ENCODE peak calls at places on chromosomes 12 and 14, in six cellular contexts. P, T, S, X, V and J are unnamed samples.

GRCh38 chr12:64352181-64352580 is 38.4 kb downstream of the C12orf56 start:
- DNase-seq in P (no peak), T (no peak), S (no peak), X (no peak), V (peak), J (no peak)

GRCh38 chr12:104220931-104221330 is 5.4 kb downstream of the TXNRD1 start:
- DNase-seq in P (no peak), T (no peak), S (no peak), X (no peak), V (no peak), J (no peak)

GRCh38 chr12:107379852-107380567 is 286.7 kb upstream of the CRY1 start:
- DNase-seq in P (no peak), T (no peak), S (peak), X (no peak), V (peak), J (peak)

GRCh38 chr12:6494351-6494743 is 445 bp downstream of the NCAPD2 start:
- DNase-seq in P (no peak), T (no peak), S (no peak), X (no peak), V (no peak), J (no peak)

GRCh38 chr12:78963439-78964222 is 99.1 kb downstream of the SYT1 start:
- DNase-seq in P (no peak), T (no peak), S (no peak), X (no peak), V (no peak), J (no peak)

GRCh38 chr14:90184571-90185266 is 71.6 kb upstream of the PSMC1 start:
- DNase-seq in P (peak), T (no peak), S (no peak), X (no peak), V (no peak), J (no peak)

GRCh38 chr14:45810152-45810872 is 557.3 kb upstream of the MIS18BP1 start:
- DNase-seq in P (peak), T (no peak), S (peak), X (no peak), V (no peak), J (no peak)

GRCh38 chr12:2319136-2319535 is 266.3 kb downstream of the CACNA1C start:
- DNase-seq in P (no peak), T (no peak), S (no peak), X (no peak), V (no peak), J (no peak)

GRCh38 chr12:10113920-10114319 is 15.1 kb upstream of the CLEC1A start:
- DNase-seq in P (no peak), T (no peak), S (no peak), X (no peak), V (no peak), J (no peak)

GRCh38 chr12:55847603-55848329 is 5.0 kb upstream of the MMP19 start:
- DNase-seq in P (no peak), T (peak), S (peak), X (peak), V (peak), J (peak)

GRCh38 chr14:88496414-88496813 is 58.4 kb downstream of the PTPN21 start:
- DNase-seq in P (no peak), T (no peak), S (no peak), X (no peak), V (no peak), J (no peak)

GRCh38 chr12:102702447-102703114 is 214.5 kb downstream of the PAH start:
- DNase-seq in P (peak), T (no peak), S (no peak), X (no peak), V (peak), J (peak)

GRCh38 chr12:6452908-6453630 is 1.2 kb downstream of the TAPBPL start:
- DNase-seq in P (no peak), T (peak), S (peak), X (peak), V (no peak), J (no peak)

GRCh38 chr14:54647378-54647777 is 80.5 kb downstream of the SAMD4A start:
- DNase-seq in P (no peak), T (no peak), S (no peak), X (no peak), V (no peak), J (peak)

GRCh38 chr14:75371297-75371696 is 56.5 kb upstream of the JDP2 start:
- DNase-seq in P (no peak), T (no peak), S (no peak), X (no peak), V (no peak), J (no peak)

GRCh38 chr12:67208326-67209067 is 60.7 kb upstream of the CAND1 start:
- DNase-seq in P (peak), T (no peak), S (no peak), X (no peak), V (no peak), J (no peak)

GRCh38 chr14:54606178-54606577 is 39.2 kb downstream of the SAMD4A start:
- DNase-seq in P (peak), T (no peak), S (no peak), X (no peak), V (no peak), J (no peak)

GRCh38 chr14:76887196-76887595 is 61.0 kb downstream of the LRRC74A start:
- DNase-seq in P (no peak), T (no peak), S (no peak), X (no peak), V (no peak), J (no peak)

GRCh38 chr14:36660736-36661505 is 739 bp upstream of the PAX9 start:
- DNase-seq in P (no peak), T (no peak), S (no peak), X (peak), V (no peak), J (no peak)

GRCh38 chr12:32983968-32984367 is 87.4 kb upstream of the PKP2 start:
- DNase-seq in P (peak), T (no peak), S (no peak), X (no peak), V (no peak), J (no peak)

GRCh38 chr12:104479141-104479662 is 22.5 kb downstream of the CHST11 start:
- DNase-seq in P (no peak), T (no peak), S (no peak), X (no peak), V (no peak), J (no peak)

GRCh38 chr14:81435578-81436295 is 35.6 kb upstream of the STON2 start:
- DNase-seq in P (peak), T (peak), S (peak), X (peak), V (peak), J (peak)

GRCh38 chr14:70292716-70293115 is 66.8 kb downstream of the COX16 start:
- DNase-seq in P (no peak), T (no peak), S (no peak), X (no peak), V (no peak), J (no peak)

GRCh38 chr12:47422656-47423055 is 283.2 kb downstream of the RPAP3 start:
- DNase-seq in P (no peak), T (no peak), S (no peak), X (no peak), V (no peak), J (no peak)

GRCh38 chr12:54147186-54147585 is 41.6 kb downstream of the SMUG1 start:
- DNase-seq in P (no peak), T (peak), S (no peak), X (peak), V (no peak), J (no peak)

GRCh38 chr14:37620856-37621255 is 25.4 kb downstream of the TTC6 start:
- DNase-seq in P (no peak), T (no peak), S (no peak), X (no peak), V (no peak), J (no peak)

GRCh38 chr14:34496007-34496678 is 34.1 kb upstream of the SPTSSA start:
- DNase-seq in P (no peak), T (no peak), S (no peak), X (no peak), V (no peak), J (no peak)
- H3K27ac ChIP-seq in P (no peak), T (peak), S (peak), X (no peak), V (peak), J (peak)

GRCh38 chr12:561908-562593 is 101.2 kb downstream of the NINJ2 start:
- DNase-seq in P (no peak), T (peak), S (no peak), X (no peak), V (no peak), J (no peak)
- H3K27ac ChIP-seq in P (no peak), T (peak), S (no peak), X (no peak), V (no peak), J (no peak)

DNA sequence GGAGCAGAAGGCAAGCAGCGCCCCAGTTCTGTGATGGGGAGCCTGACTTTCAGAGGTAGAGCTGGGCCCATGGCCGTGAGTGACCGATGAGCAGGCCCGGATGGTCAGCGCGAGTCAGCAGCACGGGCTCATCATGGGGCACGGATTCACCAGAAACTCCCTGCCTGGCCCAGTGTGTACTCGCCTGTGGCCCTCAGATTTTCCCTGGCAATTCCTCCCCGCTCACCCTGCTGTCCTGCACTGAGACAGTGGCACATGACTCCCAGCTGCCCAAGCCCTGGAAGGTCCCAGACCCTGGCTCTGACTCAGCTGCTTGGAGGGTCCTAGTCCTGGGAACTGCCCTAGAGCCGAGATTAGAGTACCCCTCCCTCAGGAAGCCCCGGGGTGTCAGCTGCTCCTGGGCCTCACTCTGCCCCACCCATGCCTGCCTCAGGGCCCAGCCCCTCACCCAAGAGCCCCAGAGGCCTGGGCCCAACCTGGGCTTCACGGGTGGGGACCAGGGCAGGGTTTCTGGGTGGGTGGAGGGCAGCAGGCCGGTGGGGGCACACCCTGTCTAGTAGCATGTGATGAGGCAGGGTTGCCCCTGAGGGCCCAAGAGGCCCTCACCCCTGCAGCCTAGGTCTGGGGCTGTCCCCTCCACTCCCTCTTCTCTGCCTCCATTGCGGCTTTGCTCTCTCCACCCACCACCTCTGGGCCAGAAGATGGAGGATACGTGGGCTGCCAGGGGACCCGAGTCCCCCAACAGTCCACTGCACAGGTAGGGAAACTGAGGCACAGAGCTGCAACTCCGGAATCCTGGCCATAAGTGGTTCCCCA is 8.4 kb downstream of the TRMT61A start:
- DNase-seq in P (no peak), T (no peak), S (no peak), X (peak), V (no peak), J (no peak)
- H3K27ac ChIP-seq in P (no peak), T (no peak), S (no peak), X (no peak), V (peak), J (no peak)

GRCh38 chr12:76669981-76670380 is 93.9 kb upstream of the ZDHHC17 start:
- DNase-seq in P (no peak), T (no peak), S (no peak), X (no peak), V (no peak), J (no peak)

GRCh38 chr12:76666272-76666845 is 97.6 kb upstream of the ZDHHC17 start:
- DNase-seq in P (no peak), T (no peak), S (no peak), X (no peak), V (no peak), J (no peak)

DNA sequence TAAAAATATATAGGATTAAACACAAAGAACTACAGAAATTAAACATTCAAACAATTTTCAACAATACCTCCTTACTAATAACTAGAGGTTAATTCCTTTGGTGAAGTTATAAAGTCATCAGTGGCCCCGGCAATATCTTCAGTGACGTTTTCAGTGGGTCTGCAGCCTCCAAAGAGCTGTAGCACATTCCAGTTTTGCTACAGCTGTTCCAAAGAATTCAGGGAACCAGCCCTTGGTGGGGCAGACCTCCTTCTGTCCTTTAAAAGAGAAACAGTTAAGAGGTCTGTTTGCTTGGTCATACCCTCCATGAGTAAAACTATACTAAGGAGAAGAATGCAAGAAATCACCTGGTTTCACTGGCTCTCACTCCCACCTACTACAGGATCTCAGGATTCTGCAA is 99.2 kb upstream of the ZDHHC17 start:
- DNase-seq in P (no peak), T (no peak), S (no peak), X (no peak), V (no peak), J (no peak)
- H3K27ac ChIP-seq in P (no peak), T (no peak), S (no peak), X (no peak), V (no peak), J (no peak)

GRCh38 chr12:123958876-123959275 is 13.8 kb downstream of the CCDC92 start:
- DNase-seq in P (no peak), T (no peak), S (no peak), X (peak), V (no peak), J (no peak)
- H3K27ac ChIP-seq in P (no peak), T (no peak), S (no peak), X (no peak), V (no peak), J (no peak)